ENCODE peak calls at places on chromosomes 13 and 19, in seven cellular contexts. S is NCI-H1048; R is skeletal muscle cell; J is M059J; B is hepatic stellate cell; T is stimulated activated CD8-positive, alpha-beta memory T cell treated with anti-CD3 and anti-CD28 coated beads, Interleukin-4, amount 100 ng/mL, for 4 hours; V is frontal cortex. P is an unnamed sample.

GRCh38 chr19:18514800-18515682 is 6.8 kb downstream of the ELL start:
- DNase-seq in V (no peak), T (no peak), S (no peak), B (peak; percentile 45), R (no peak), J (peak; percentile 37), P (no peak)

GRCh38 chr19:58560007-58560887 is 1.8 kb upstream of the UBE2M start:
- DNase-seq in B (no peak), S (no peak), J (no peak), T (no peak), V (no peak), R (no peak), P (no peak)

GRCh38 chr19:35462476-35462953 is 14.5 kb downstream of the FFAR2 start:
- DNase-seq in B (no peak), V (no peak), S (no peak), R (no peak), J (no peak), T (no peak), P (no peak)

GRCh38 chr19:33394006-33394722 is 20.7 kb downstream of the CEBPG start:
- DNase-seq in S (no peak), T (no peak), J (peak; percentile 85), R (peak; percentile 37), B (peak; percentile 88), V (no peak), P (peak; percentile 72)

GRCh38 chr13:30738946-30739528 is 3.7 kb downstream of the ALOX5AP start:
- DNase-seq in R (no peak), B (no peak), S (no peak), T (no peak), V (no peak), J (no peak), P (no peak)

GRCh38 chr13:53151692-53152421 is 123.2 kb downstream of the OLFM4 start:
- DNase-seq in J (no peak), S (no peak), V (no peak), T (no peak), R (peak; percentile 20), B (peak; percentile 9), P (peak; percentile 13)

GRCh38 chr19:45767881-45768643 is 990 bp downstream of the SIX5 start:
- DNase-seq in J (peak; percentile 77), T (no peak), R (no peak), V (peak; percentile 57), S (no peak), B (peak; percentile 44), P (no peak)

GRCh38 chr19:29625316-29625715 is 19.2 kb downstream of the POP4 start:
- DNase-seq in S (no peak), B (no peak), R (no peak), J (no peak), T (no peak), V (no peak), P (no peak)

GRCh38 chr19:6713773-6714692 is 6.4 kb downstream of the C3 start:
- DNase-seq in J (no peak), V (no peak), B (no peak), S (no peak), T (no peak), R (no peak), P (no peak)

GRCh38 chr19:45186509-45187334 is 8.1 kb downstream of the BLOC1S3 start:
- DNase-seq in V (no peak), S (no peak), T (no peak), J (peak; percentile 41), R (no peak), B (peak; percentile 65), P (peak; percentile 47)

GRCh38 chr19:54100560-54100959 is at the start of gene OSCAR:
- DNase-seq in V (no peak), T (no peak), B (no peak), R (no peak), S (no peak), J (peak; percentile 31), P (no peak)

GRCh38 chr13:99977912-99978780 is 3.4 kb upstream of the ZIC2 start:
- DNase-seq in T (no peak), V (peak; percentile 24), R (no peak), B (no peak), S (no peak), J (no peak), P (no peak)

GRCh38 chr13:109904218-109904617 is 117.8 kb upstream of the IRS2 start:
- DNase-seq in J (peak; percentile 24), S (no peak), B (no peak), R (no peak), T (no peak), V (no peak), P (no peak)

GRCh38 chr13:85654227-85654626 is 145.0 kb downstream of the SLITRK6 start:
- DNase-seq in T (no peak), S (no peak), V (no peak), J (peak; percentile 13), B (no peak), R (no peak), P (no peak)

GRCh38 chr13:19685034-19685433 is 51.6 kb downstream of the MPHOSPH8 start:
- DNase-seq in B (no peak), S (no peak), R (no peak), J (no peak), T (no peak), V (no peak), P (no peak)

P was measured in stromal cell of bone marrow.